ENCODE peak calls at places on chromosomes 11 and 22, in eight cellular contexts. H, R, G, Z, O, I, P and J are unnamed samples.

GRCh38 chr22:29309332-29310064 is 3.0 kb downstream of the GAS2L1 start:
- DNase-seq in H (no peak), R (no peak), G (no peak), Z (no peak), O (no peak), I (no peak), P (no peak), J (no peak)

GRCh38 chr11:67489860-67490726 is 7.3 kb downstream of the AIP start:
- DNase-seq in H (no peak), R (no peak), G (no peak), Z (no peak), O (no peak), I (no peak), P (no peak), J (no peak)

GRCh38 chr11:11344045-11344444 is 9.0 kb downstream of the CSNK2A3 start:
- DNase-seq in H (no peak), R (no peak), G (no peak), Z (no peak), O (no peak), I (no peak), P (no peak), J (no peak)

GRCh38 chr22:44530106-44530505 is 32.1 kb upstream of the RTL6 start:
- DNase-seq in H (no peak), R (peak; percentile 35), G (no peak), Z (no peak), O (no peak), I (no peak), P (no peak), J (no peak)

GRCh38 chr22:30224161-30224857 is 22.2 kb downstream of the LIF start:
- DNase-seq in H (no peak), R (no peak), G (no peak), Z (peak; percentile 66), O (no peak), I (peak; percentile 56), P (no peak), J (no peak)

GRCh38 chr11:61696602-61697001 is 16.4 kb downstream of the DAGLA start:
- DNase-seq in H (no peak), R (no peak), G (no peak), Z (no peak), O (no peak), I (no peak), P (no peak), J (no peak)

GRCh38 chr11:14015711-14016110 is 53.2 kb downstream of the SPON1 start:
- DNase-seq in H (no peak), R (peak; percentile 81), G (no peak), Z (peak; percentile 32), O (no peak), I (no peak), P (no peak), J (no peak)

GRCh38 chr11:17600316-17601205 is 53.5 kb downstream of the OTOG start:
- DNase-seq in H (peak; percentile 16), R (no peak), G (no peak), Z (no peak), O (no peak), I (no peak), P (no peak), J (peak; percentile 50)

GRCh38 chr22:33099593-33099992 is 41.4 kb upstream of the SYN3 start:
- DNase-seq in H (no peak), R (no peak), G (no peak), Z (no peak), O (no peak), I (no peak), P (no peak), J (no peak)

GRCh38 chr11:113628912-113629311 is 77.2 kb downstream of the TMPRSS5 start:
- DNase-seq in H (peak; percentile 76), R (no peak), G (no peak), Z (no peak), O (no peak), I (no peak), P (no peak), J (no peak)

GRCh38 chr11:94511932-94512781 is at the start of gene C11orf97:
- DNase-seq in H (peak; percentile 90), R (peak; percentile 30), G (peak; percentile 46), Z (peak; percentile 60), O (peak; percentile 37), I (no peak), P (peak; percentile 40), J (no peak)

GRCh38 chr11:3866206-3866605 is 10.7 kb downstream of the STIM1 start:
- DNase-seq in H (no peak), R (no peak), G (no peak), Z (no peak), O (no peak), I (no peak), P (no peak), J (no peak)

GRCh38 chr11:71232364-71232763 is 20.0 kb downstream of the SHANK2 start:
- DNase-seq in H (no peak), R (no peak), G (no peak), Z (no peak), O (no peak), I (no peak), P (no peak), J (no peak)

GRCh38 chr11:57269580-57270021 is 32.6 kb upstream of the APLNR start:
- DNase-seq in H (no peak), R (no peak), G (no peak), Z (no peak), O (no peak), I (no peak), P (no peak), J (no peak)

GRCh38 chr11:133928628-133929059 is 28.1 kb downstream of the IGSF9B start:
- DNase-seq in H (no peak), R (no peak), G (peak; percentile 43), Z (peak; percentile 22), O (peak; percentile 49), I (no peak), P (no peak), J (no peak)

GRCh38 chr11:1387961-1388762 is 1.6 kb upstream of the BRSK2 start:
- DNase-seq in H (peak; percentile 44), R (no peak), G (no peak), Z (no peak), O (no peak), I (no peak), P (no peak), J (no peak)

GRCh38 chr11:8988329-8989234 is 15.2 kb downstream of the NRIP3 start:
- DNase-seq in H (no peak), R (peak; percentile 65), G (no peak), Z (peak; percentile 69), O (no peak), I (peak; percentile 5), P (no peak), J (no peak)

GRCh38 chr11:119891392-119891791 is 162.4 kb upstream of the NECTIN1 start:
- DNase-seq in H (no peak), R (no peak), G (no peak), Z (no peak), O (no peak), I (no peak), P (peak; percentile 86), J (peak; percentile 61)

GRCh38 chr11:69079891-69080290 is 31.2 kb downstream of the TPCN2 start:
- DNase-seq in H (no peak), R (no peak), G (no peak), Z (no peak), O (no peak), I (no peak), P (no peak), J (no peak)

GRCh38 chr11:76624515-76625379 is 45.8 kb downstream of the LRRC32 start:
- DNase-seq in H (no peak), R (no peak), G (no peak), Z (no peak), O (no peak), I (no peak), P (no peak), J (peak; percentile 46)

GRCh38 chr11:12863605-12864121 is 145.5 kb upstream of the RASSF10 start:
- DNase-seq in H (peak; percentile 55), R (no peak), G (no peak), Z (no peak), O (no peak), I (no peak), P (no peak), J (no peak)

GRCh38 chr22:20441631-20442484 is 4.2 kb upstream of the SCARF2 start:
- DNase-seq in H (no peak), R (no peak), G (no peak), Z (peak; percentile 48), O (no peak), I (no peak), P (no peak), J (no peak)

GRCh38 chr11:85170184-85170583 is 457.0 kb downstream of the DLG2 start:
- DNase-seq in H (no peak), R (peak; percentile 43), G (no peak), Z (peak; percentile 30), O (no peak), I (no peak), P (no peak), J (no peak)

GRCh38 chr11:64611961-64612646 is 21.1 kb downstream of the SLC22A12 start:
- DNase-seq in H (no peak), R (no peak), G (no peak), Z (no peak), O (no peak), I (no peak), P (no peak), J (no peak)

GRCh38 chr11:19253149-19253540 is 12.4 kb upstream of the E2F8 start:
- DNase-seq in H (no peak), R (no peak), G (no peak), Z (no peak), O (no peak), I (no peak), P (no peak), J (no peak)

GRCh38 chr22:29751669-29752068 is 15.1 kb downstream of the ZMAT5 start:
- DNase-seq in H (no peak), R (no peak), G (no peak), Z (no peak), O (no peak), I (no peak), P (no peak), J (no peak)

GRCh38 chr11:83778598-83778997 is 492.4 kb upstream of the CCDC90B start:
- DNase-seq in H (no peak), R (no peak), G (no peak), Z (no peak), O (no peak), I (no peak), P (no peak), J (no peak)

GRCh38 chr11:123587044-123587443 is 67.4 kb downstream of the SCN3B start:
- DNase-seq in H (no peak), R (no peak), G (no peak), Z (peak; percentile 17), O (no peak), I (no peak), P (no peak), J (no peak)

GRCh38 chr11:36222755-36223635 is 66.2 kb downstream of the COMMD9 start:
- DNase-seq in H (no peak), R (peak; percentile 38), G (no peak), Z (no peak), O (no peak), I (no peak), P (no peak), J (no peak)

GRCh38 chr11:115961168-115962003 is 457.2 kb upstream of the CADM1 start:
- DNase-seq in H (peak; percentile 20), R (no peak), G (no peak), Z (no peak), O (no peak), I (no peak), P (no peak), J (no peak)